ENCODE peak calls at places on chromosomes 1 and 21, in four cellular contexts. V, X, N and M are unnamed samples.

GRCh38 chr21:31732891-31733520 is 1.1 kb upstream of the SCAF4 start:
- DNase-seq in V (no peak), X (peak; percentile 39), N (no peak), M (no peak)

GRCh38 chr1:6034750-6035096 is 11.0 kb upstream of the KCNAB2 start:
- DNase-seq in V (no peak), X (no peak), N (no peak), M (no peak)

GRCh38 chr1:47031059-47031458 is 7.6 kb downstream of the CYP4X1 start:
- DNase-seq in V (peak; percentile 76), X (no peak), N (peak; percentile 74), M (peak; percentile 27)

GRCh38 chr1:182281541-182281940 is 110.0 kb downstream of the GLUL start:
- DNase-seq in V (no peak), X (no peak), N (no peak), M (no peak)

GRCh38 chr1:10941891-10942541 is 70.4 kb upstream of the TARDBP start:
- DNase-seq in V (peak; percentile 39), X (peak; percentile 83), N (peak; percentile 22), M (peak; percentile 43)

GRCh38 chr1:176719478-176719877 is 256.5 kb downstream of the PAPPA2 start:
- DNase-seq in V (no peak), X (no peak), N (no peak), M (no peak)

GRCh38 chr1:91617242-91617837 is 116.7 kb downstream of the CDC7 start:
- DNase-seq in V (no peak), X (peak; percentile 46), N (no peak), M (peak; percentile 68)

GRCh38 chr1:222462598-222462997 is 85.3 kb downstream of the HHIPL2 start:
- DNase-seq in V (no peak), X (no peak), N (no peak), M (no peak)

GRCh38 chr1:25843483-25843882 is 15.8 kb downstream of the AUNIP start:
- DNase-seq in V (no peak), X (no peak), N (no peak), M (no peak)

GRCh38 chr1:235297579-235297978 is 30.4 kb downstream of the ARID4B start:
- DNase-seq in V (no peak), X (no peak), N (no peak), M (no peak)

GRCh38 chr1:247487057-247487456 is 29.2 kb upstream of the OR2B11 start:
- DNase-seq in V (peak; percentile 13), X (peak; percentile 57), N (peak; percentile 10), M (no peak)

GRCh38 chr1:234533975-234534876 is 55.2 kb upstream of the TARBP1 start:
- DNase-seq in V (peak; percentile 94), X (no peak), N (peak; percentile 86), M (peak; percentile 93)

GRCh38 chr1:201443747-201444146 is 22.2 kb upstream of the TNNI1 start:
- DNase-seq in V (no peak), X (no peak), N (no peak), M (no peak)

GRCh38 chr1:211735208-211736170 is 60.1 kb upstream of the NEK2 start:
- DNase-seq in V (peak; percentile 24), X (peak; percentile 66), N (peak; percentile 40), M (no peak)

GRCh38 chr1:218361298-218362065 is 16.3 kb downstream of the TGFB2 start:
- DNase-seq in V (no peak), X (peak; percentile 22), N (peak; percentile 81), M (no peak)

GRCh38 chr1:158002630-158003408 is 9.4 kb downstream of the KIRREL1 start:
- DNase-seq in V (no peak), X (no peak), N (no peak), M (no peak)

GRCh38 chr1:229140018-229140417 is 130.9 kb upstream of the RAB4A start:
- DNase-seq in V (no peak), X (no peak), N (no peak), M (no peak)

GRCh38 chr1:53568540-53568939 is 109.3 kb downstream of the DMRTB1 start:
- DNase-seq in V (no peak), X (no peak), N (no peak), M (no peak)

GRCh38 chr1:118987431-118988185 is 535 bp downstream of the TBX15 start:
- DNase-seq in V (no peak), X (no peak), N (no peak), M (no peak)

GRCh38 chr1:61051455-61052392 is 30.6 kb upstream of the NFIA start:
- DNase-seq in V (no peak), X (peak; percentile 37), N (no peak), M (no peak)

GRCh38 chr1:157155658-157156057 is 17.5 kb upstream of the ETV3 start:
- DNase-seq in V (no peak), X (no peak), N (no peak), M (no peak)

GRCh38 chr21:35565204-35565611 is 495.1 kb downstream of the SETD4 start:
- DNase-seq in V (no peak), X (peak; percentile 42), N (peak; percentile 8), M (no peak)

GRCh38 chr1:172642970-172643369 is 15.9 kb upstream of the FASLG start:
- DNase-seq in V (no peak), X (no peak), N (peak; percentile 74), M (no peak)

GRCh38 chr1:230208619-230209261 is 141.7 kb downstream of the GALNT2 start:
- DNase-seq in V (no peak), X (no peak), N (no peak), M (no peak)

GRCh38 chr1:174225499-174226204 is 66.3 kb downstream of the RABGAP1L start:
- DNase-seq in V (no peak), X (no peak), N (no peak), M (no peak)

GRCh38 chr1:23509896-23510295 is 21.1 kb downstream of the E2F2 start:
- DNase-seq in V (no peak), X (no peak), N (no peak), M (no peak)

GRCh38 chr1:185501099-185501498 is 184.1 kb upstream of the IVNS1ABP start:
- DNase-seq in V (no peak), X (no peak), N (no peak), M (no peak)

GRCh38 chr1:208731976-208732821 is 488.0 kb upstream of the PLXNA2 start:
- DNase-seq in V (no peak), X (no peak), N (peak; percentile 40), M (no peak)

GRCh38 chr1:162716123-162716522 is 74.4 kb upstream of the HSD17B7 start:
- DNase-seq in V (no peak), X (no peak), N (peak; percentile 41), M (no peak)

GRCh38 chr1:242735323-242735722 is 210.8 kb upstream of the PLD5 start:
- DNase-seq in V (no peak), X (no peak), N (no peak), M (no peak)

GRCh38 chr1:55005351-55006140 is 6.8 kb downstream of the BSND start:
- DNase-seq in V (no peak), X (no peak), N (no peak), M (no peak)

GRCh38 chr1:208510192-208510952 is 266.2 kb upstream of the PLXNA2 start:
- DNase-seq in V (no peak), X (no peak), N (no peak), M (no peak)

GRCh38 chr21:33817663-33818433 is 97.8 kb downstream of the ATP5PO start:
- DNase-seq in V (no peak), X (peak; percentile 48), N (no peak), M (no peak)

GRCh38 chr1:180501865-180502360 is 464 bp downstream of the ACBD6 start:
- DNase-seq in V (peak; percentile 63), X (peak; percentile 77), N (no peak), M (peak; percentile 73)

GRCh38 chr1:204684551-204685235 is 845 bp downstream of the LRRN2 start:
- DNase-seq in V (no peak), X (no peak), N (no peak), M (peak; percentile 77)

GRCh38 chr1:17617787-17618557 is 78.5 kb downstream of the ARHGEF10L start:
- DNase-seq in V (no peak), X (no peak), N (no peak), M (no peak)

GRCh38 chr1:109768700-109769325 is 5.1 kb upstream of the EPS8L3 start:
- DNase-seq in V (no peak), X (no peak), N (no peak), M (peak; percentile 1)

DNA sequence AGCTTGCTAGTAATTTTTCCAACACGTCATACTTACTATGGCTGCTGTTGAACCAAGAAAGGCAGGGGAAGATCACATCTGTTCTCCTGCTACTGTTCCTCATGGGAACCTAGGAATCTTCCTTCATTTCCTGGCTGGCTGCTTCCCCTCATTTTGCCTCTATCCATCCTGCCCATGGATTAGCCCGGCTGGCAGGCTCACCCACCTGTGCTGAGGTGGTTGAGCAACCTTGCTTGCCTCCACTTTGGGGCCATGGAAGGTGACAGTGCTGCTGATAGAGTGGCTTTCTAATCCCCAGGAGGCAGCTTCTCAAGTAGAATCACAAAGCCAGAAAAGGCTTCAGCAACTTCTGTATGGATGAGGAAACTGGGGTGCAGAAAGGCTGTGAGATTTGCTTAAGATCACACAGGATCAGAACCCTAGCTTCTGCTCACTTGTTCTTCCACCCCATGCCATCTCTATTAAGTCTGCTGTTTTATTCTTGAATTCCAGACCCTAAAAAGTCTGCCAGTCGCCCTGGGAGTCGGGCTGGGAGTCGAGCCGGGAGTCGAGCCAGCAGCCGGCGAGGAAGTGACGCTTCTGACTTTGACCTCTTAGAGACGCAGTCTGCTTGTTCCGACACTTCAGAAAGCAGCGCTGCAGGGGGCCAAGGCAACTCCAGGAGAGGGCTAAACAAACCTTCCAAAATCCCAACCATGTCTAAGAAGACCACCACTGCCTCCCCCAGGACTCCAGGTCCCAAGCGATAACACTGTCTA is 6.2 kb upstream of the BMP8A start:
- DNase-seq in V (no peak), X (no peak), N (no peak), M (no peak)
- H3K9me3 ChIP-seq in V (no peaks in the 10 kb centered on the region), X (no peaks in the 10 kb centered on the region), N (no peaks in the 10 kb centered on the region), M (no peaks in the 10 kb centered on the region)

GRCh38 chr1:206507395-206508129 is at the start of gene RASSF5:
- DNase-seq in V (peak; percentile 89), X (peak; percentile 65), N (peak; percentile 29), M (peak; percentile 90)
- TF ChIP-seq POLR2AphosphoS5 in V (peak; percentile 61), X (no peak), N (no peak), M (peak; percentile 97)

DNA sequence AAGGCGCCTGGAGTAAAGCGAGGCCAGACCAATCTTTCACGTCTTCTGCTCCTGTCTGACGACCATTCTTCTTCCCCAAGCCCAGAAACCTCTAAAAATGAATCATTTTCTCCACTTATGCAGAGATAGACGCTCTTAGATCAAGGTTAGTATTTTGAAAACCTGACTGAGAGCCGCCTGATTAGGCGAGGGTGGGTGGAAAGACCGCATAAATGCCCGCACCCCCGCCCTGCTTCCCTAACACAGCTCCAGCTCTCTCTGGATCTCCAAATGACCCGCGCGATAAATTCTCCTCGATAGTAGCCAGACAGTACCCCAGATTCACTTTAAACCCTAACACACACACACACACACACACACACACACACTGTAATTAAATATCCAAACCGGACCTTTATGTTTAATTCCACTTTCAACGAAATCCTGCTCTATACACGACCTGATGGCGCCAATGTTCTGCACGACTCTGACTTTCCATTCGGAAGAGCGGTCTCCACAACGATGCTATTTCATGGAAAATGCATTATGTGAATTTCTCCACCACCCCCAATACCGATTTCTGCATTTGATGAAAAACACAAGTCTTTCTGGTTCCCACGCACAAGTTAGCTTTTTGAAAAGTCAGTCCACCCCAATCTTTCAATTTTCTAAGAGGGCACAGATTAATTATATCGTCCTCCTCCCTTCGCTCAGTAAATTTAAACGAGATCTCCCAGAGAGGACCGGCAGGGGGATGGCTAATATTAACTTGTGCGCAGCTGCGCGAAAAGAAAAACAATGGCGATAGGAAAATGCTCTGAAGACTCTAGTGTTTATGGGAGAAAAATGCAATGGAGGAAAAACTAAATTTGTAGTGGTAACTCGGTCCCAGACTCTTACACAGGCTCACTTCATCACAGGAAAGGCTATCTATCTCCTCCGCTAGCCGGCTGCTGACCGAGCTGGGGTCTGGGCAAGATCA is 1.5 kb upstream of the LHX8 start:
- DNase-seq in V (no peak), X (no peak), N (peak; percentile 12), M (no peak)
- H3K9me3 ChIP-seq in V (no peaks in the 10 kb centered on the region), X (no peaks in the 10 kb centered on the region), N (no peaks in the 10 kb centered on the region), M (no peaks in the 10 kb centered on the region)

GRCh38 chr1:32989160-32989894 is 24.7 kb upstream of the RNF19B start:
- DNase-seq in V (peak; percentile 65), X (peak; percentile 77), N (peak; percentile 97), M (peak; percentile 94)
- TF ChIP-seq POLR2AphosphoS5 in V (peak; percentile 82), X (no peak), N (peak; percentile 58), M (peak; percentile 75)